ENCODE peak calls at places on chromosomes 16 and 17, in five cellular contexts. D is NCI-H446 treated with DMSO at 0.1 percent for 48 hours; Y is stimulated activated CD8-positive, alpha-beta memory T cell treated with anti-CD3 and anti-CD28 coated beads, Interleukin-15, amount 100 ng/mL, for 48 hours; N is GM19239; Z is D341Med. M is an unnamed sample.

GRCh38 chr16:4505356-4506153 is 29.4 kb downstream of the HMOX2 start:
- DNase-seq in D (no peak), Y (peak; percentile 57), N (peak; percentile 68), Z (no peak), M (peak; percentile 73)

GRCh38 chr17:81002409-81003361 is 11.0 kb downstream of the CHMP6 start:
- DNase-seq in D (no peak), Y (no peak), N (no peak), Z (peak; percentile 64), M (peak; percentile 19)

GRCh38 chr16:27235055-27235937 is 32.0 kb downstream of the KDM8 start:
- DNase-seq in D (peak; percentile 78), Y (peak; percentile 84), N (no peak), Z (peak; percentile 77), M (no peak)

GRCh38 chr16:48317614-48318013 is 67.6 kb downstream of the SIAH1 start:
- DNase-seq in D (no peak), Y (peak; percentile 9), N (no peak), Z (no peak), M (no peak)

GRCh38 chr17:50014471-50015088 is 19.6 kb upstream of the DLX3 start:
- DNase-seq in D (no peak), Y (no peak), N (no peak), Z (no peak), M (no peak)

GRCh38 chr17:7045492-7046126 is 1.7 kb upstream of the SLC16A11 start:
- DNase-seq in D (peak; percentile 27), Y (no peak), N (no peak), Z (no peak), M (no peak)

GRCh38 chr16:2470603-2471015 is 488 bp upstream of the NTN3 start:
- DNase-seq in D (peak; percentile 89), Y (no peak), N (no peak), Z (no peak), M (no peak)

GRCh38 chr16:4338712-4339299 is 12.3 kb downstream of the PAM16 start:
- DNase-seq in D (no peak), Y (no peak), N (no peak), Z (no peak), M (no peak)

GRCh38 chr16:28823291-28823718 is 506 bp downstream of the ATXN2L start:
- DNase-seq in D (no peak), Y (peak; percentile 14), N (no peak), Z (no peak), M (no peak)

GRCh38 chr17:34979650-34980352 is 511 bp upstream of the LIG3 start:
- DNase-seq in D (no peak), Y (no peak), N (no peak), Z (no peak), M (no peak)

GRCh38 chr17:18226284-18226945 is 980 bp downstream of the LLGL1 start:
- DNase-seq in D (no peak), Y (no peak), N (no peak), Z (no peak), M (no peak)

GRCh38 chr17:9824797-9825338 is 856 bp upstream of the GLP2R start:
- DNase-seq in D (no peak), Y (no peak), N (no peak), Z (no peak), M (no peak)

GRCh38 chr16:52526830-52527229 is 20.1 kb downstream of the TOX3 start:
- DNase-seq in D (no peak), Y (no peak), N (no peak), Z (no peak), M (no peak)

GRCh38 chr16:88611220-88611821 is 27.1 kb upstream of the IL17C start:
- DNase-seq in D (no peak), Y (no peak), N (no peak), Z (no peak), M (no peak)

GRCh38 chr17:68238894-68239293 is 8.9 kb upstream of the AMZ2 start:
- DNase-seq in D (no peak), Y (no peak), N (no peak), Z (no peak), M (no peak)

GRCh38 chr17:80559688-80560290 is 15.2 kb downstream of the RPTOR start:
- DNase-seq in D (no peak), Y (no peak), N (no peak), Z (no peak), M (no peak)

GRCh38 chr16:84952335-84953050 is 58.8 kb downstream of the ZDHHC7 start:
- DNase-seq in D (peak; percentile 20), Y (peak; percentile 33), N (peak; percentile 74), Z (peak; percentile 84), M (peak; percentile 72)

GRCh38 chr16:17467923-17468540 is 2.7 kb downstream of the XYLT1 start:
- DNase-seq in D (no peak), Y (no peak), N (no peak), Z (peak; percentile 72), M (no peak)

GRCh38 chr17:14149751-14150150 is 80.4 kb downstream of the COX10 start:
- DNase-seq in D (no peak), Y (no peak), N (no peak), Z (no peak), M (no peak)

GRCh38 chr16:87198328-87198731 is 118.9 kb downstream of the C16orf95 start:
- DNase-seq in D (no peak), Y (no peak), N (no peak), Z (no peak), M (no peak)

GRCh38 chr16:35685085-35685484 is 2225.7 kb downstream of the TP53TG3F start:
- DNase-seq in D (no peak), Y (no peak), N (no peak), Z (no peak), M (no peak)

GRCh38 chr16:57349212-57350031 is 9.2 kb upstream of the CCL22 start:
- DNase-seq in D (no peak), Y (no peak), N (peak; percentile 47), Z (no peak), M (no peak)

GRCh38 chr17:56652608-56653007 is 59.1 kb downstream of the NOG start:
- DNase-seq in D (no peak), Y (no peak), N (no peak), Z (no peak), M (no peak)

GRCh38 chr16:19113577-19114358 is at the start of gene ITPRIPL2:
- DNase-seq in D (no peak), Y (no peak), N (no peak), Z (peak; percentile 62), M (peak; percentile 58)

GRCh38 chr16:630024-630814 is 566 bp upstream of the WFIKKN1 start:
- DNase-seq in D (no peak), Y (no peak), N (no peak), Z (peak; percentile 40), M (no peak)

GRCh38 chr17:61416540-61417363 is 17.1 kb downstream of the TBX2 start:
- DNase-seq in D (no peak), Y (peak; percentile 42), N (peak; percentile 69), Z (peak; percentile 93), M (peak; percentile 77)

GRCh38 chr16:23269248-23270091 is 32.6 kb upstream of the SCNN1B start:
- DNase-seq in D (no peak), Y (no peak), N (no peak), Z (no peak), M (no peak)

GRCh38 chr17:7313890-7314718 is 1.1 kb downstream of the GPS2 start:
- DNase-seq in D (no peak), Y (no peak), N (no peak), Z (no peak), M (no peak)

GRCh38 chr17:7582401-7583252 is 1.0 kb upstream of the MPDU1 start:
- DNase-seq in D (no peak), Y (no peak), N (no peak), Z (no peak), M (no peak)

GRCh38 chr17:83115202-83115651 is 35.8 kb downstream of the METRNL start:
- DNase-seq in D (no peak), Y (no peak), N (no peak), Z (no peak), M (no peak)

GRCh38 chr17:40124279-40125141 is 2.7 kb downstream of the MSL1 start:
- DNase-seq in D (no peak), Y (no peak), N (no peak), Z (no peak), M (no peak)

M was measured in GM12891.